ENCODE peak calls at places on chromosomes 13 and 19, in seven cellular contexts. One of them, this sample, is unnamed.

GRCh38 chr19:2551172-2551863 is 75.4 kb downstream of the GADD45B start:
- DNase-seq in AG04450: no peak
- DNase-seq in CD8-positive, alpha-beta memory T cell: no peak
- DNase-seq in IMR-90: no peak
- DNase-seq in ovary: no peak
- DNase-seq in uterus: no peak
- DNase-seq in dorsolateral prefrontal cortex: peak; percentile 16
- DNase-seq in this sample: no peak

GRCh38 chr13:41196620-41197019 is 2.3 kb upstream of the KBTBD7 start:
- DNase-seq in AG04450: no peak
- DNase-seq in CD8-positive, alpha-beta memory T cell: no peak
- DNase-seq in IMR-90: no peak
- DNase-seq in ovary: no peak
- DNase-seq in uterus: no peak
- DNase-seq in dorsolateral prefrontal cortex: no peak
- DNase-seq in this sample: no peak

GRCh38 chr13:51632643-51633357 is 48.5 kb downstream of the WDFY2 start:
- DNase-seq in AG04450: no peak
- DNase-seq in CD8-positive, alpha-beta memory T cell: no peak
- DNase-seq in IMR-90: no peak
- DNase-seq in ovary: no peak
- DNase-seq in uterus: no peak
- DNase-seq in dorsolateral prefrontal cortex: peak; percentile 85
- DNase-seq in this sample: peak; percentile 49

GRCh38 chr19:31448221-31448657 is 99.0 kb upstream of the TSHZ3 start:
- DNase-seq in AG04450: peak; percentile 89
- DNase-seq in CD8-positive, alpha-beta memory T cell: no peak
- DNase-seq in IMR-90: peak; percentile 89
- DNase-seq in ovary: peak; percentile 64
- DNase-seq in uterus: peak; percentile 63
- DNase-seq in dorsolateral prefrontal cortex: no peak
- DNase-seq in this sample: no peak

GRCh38 chr13:21663197-21663596 is 7.7 kb upstream of the FGF9 start:
- DNase-seq in AG04450: no peak
- DNase-seq in CD8-positive, alpha-beta memory T cell: no peak
- DNase-seq in IMR-90: no peak
- DNase-seq in ovary: no peak
- DNase-seq in uterus: no peak
- DNase-seq in dorsolateral prefrontal cortex: no peak
- DNase-seq in this sample: no peak

GRCh38 chr13:99226493-99226892 is 25.8 kb downstream of the UBAC2 start:
- DNase-seq in AG04450: no peak
- DNase-seq in CD8-positive, alpha-beta memory T cell: no peak
- DNase-seq in IMR-90: no peak
- DNase-seq in ovary: no peak
- DNase-seq in uterus: no peak
- DNase-seq in dorsolateral prefrontal cortex: no peak
- DNase-seq in this sample: no peak

GRCh38 chr13:51734786-51735185 is 69.2 kb downstream of the DHRS12 start:
- DNase-seq in AG04450: no peak
- DNase-seq in CD8-positive, alpha-beta memory T cell: no peak
- DNase-seq in IMR-90: peak; percentile 50
- DNase-seq in ovary: no peak
- DNase-seq in uterus: no peak
- DNase-seq in dorsolateral prefrontal cortex: no peak
- DNase-seq in this sample: no peak

GRCh38 chr19:19463348-19464117 is 51.8 kb downstream of the TSSK6 start:
- DNase-seq in AG04450: no peak
- DNase-seq in CD8-positive, alpha-beta memory T cell: no peak
- DNase-seq in IMR-90: peak; percentile 86
- DNase-seq in ovary: peak; percentile 53
- DNase-seq in uterus: peak; percentile 51
- DNase-seq in dorsolateral prefrontal cortex: no peak
- DNase-seq in this sample: no peak

GRCh38 chr19:56324425-56324824 is 9.8 kb upstream of the ZSCAN5A start:
- DNase-seq in AG04450: no peak
- DNase-seq in CD8-positive, alpha-beta memory T cell: no peak
- DNase-seq in IMR-90: no peak
- DNase-seq in ovary: no peak
- DNase-seq in uterus: no peak
- DNase-seq in dorsolateral prefrontal cortex: no peak
- DNase-seq in this sample: no peak

GRCh38 chr19:44759083-44759804 is 10.7 kb downstream of the BCL3 start:
- DNase-seq in AG04450: no peak
- DNase-seq in CD8-positive, alpha-beta memory T cell: no peak
- DNase-seq in IMR-90: no peak
- DNase-seq in ovary: no peak
- DNase-seq in uterus: no peak
- DNase-seq in dorsolateral prefrontal cortex: no peak
- DNase-seq in this sample: no peak
- H3K27ac ChIP-seq in AG04450: peak overlapping the region; percentile 31
- H3K27ac ChIP-seq in CD8-positive, alpha-beta memory T cell: no peak overlapping the region
- H3K27ac ChIP-seq in IMR-90: no peak overlapping the region
- H3K27ac ChIP-seq in ovary: no peak overlapping the region
- H3K27ac ChIP-seq in uterus: peak overlapping the region; percentile 33
- H3K27ac ChIP-seq in dorsolateral prefrontal cortex: no peak overlapping the region
- H3K27ac ChIP-seq in this sample: no peak overlapping the region

GRCh38 chr19:54186934-54187381 is 2.4 kb downstream of the MBOAT7 start:
- DNase-seq in AG04450: no peak
- DNase-seq in CD8-positive, alpha-beta memory T cell: no peak
- DNase-seq in IMR-90: no peak
- DNase-seq in ovary: no peak
- DNase-seq in uterus: no peak
- DNase-seq in dorsolateral prefrontal cortex: no peak
- DNase-seq in this sample: no peak
- H3K27ac ChIP-seq in AG04450: no peak overlapping the region
- H3K27ac ChIP-seq in CD8-positive, alpha-beta memory T cell: no peak overlapping the region
- H3K27ac ChIP-seq in IMR-90: no peak overlapping the region
- H3K27ac ChIP-seq in ovary: no peak overlapping the region
- H3K27ac ChIP-seq in uterus: no peak overlapping the region
- H3K27ac ChIP-seq in dorsolateral prefrontal cortex: no peak overlapping the region
- H3K27ac ChIP-seq in this sample: no peak overlapping the region

GRCh38 chr19:16115309-16116039 is 3.8 kb downstream of the RAB8A start:
- DNase-seq in AG04450: no peak
- DNase-seq in CD8-positive, alpha-beta memory T cell: no peak
- DNase-seq in IMR-90: no peak
- DNase-seq in ovary: no peak
- DNase-seq in uterus: no peak
- DNase-seq in dorsolateral prefrontal cortex: no peak
- DNase-seq in this sample: peak; percentile 46
- H3K27ac ChIP-seq in AG04450: no peak overlapping the region
- H3K27ac ChIP-seq in CD8-positive, alpha-beta memory T cell: no peak overlapping the region
- H3K27ac ChIP-seq in IMR-90: no peak overlapping the region
- H3K27ac ChIP-seq in ovary: no peak overlapping the region
- H3K27ac ChIP-seq in uterus: no peak overlapping the region
- H3K27ac ChIP-seq in dorsolateral prefrontal cortex: no peak overlapping the region
- H3K27ac ChIP-seq in this sample: peak overlapping the region; percentile 31

GRCh38 chr19:49148784-49149651 is 6.2 kb downstream of the HRC start:
- DNase-seq in AG04450: peak; percentile 76
- DNase-seq in CD8-positive, alpha-beta memory T cell: peak; percentile 68
- DNase-seq in IMR-90: peak; percentile 86
- DNase-seq in ovary: peak; percentile 97
- DNase-seq in uterus: peak; percentile 98
- DNase-seq in dorsolateral prefrontal cortex: peak; percentile 87
- DNase-seq in this sample: peak; percentile 93

GRCh38 chr19:49149652-49150105 is 5.5 kb downstream of the HRC start:
- DNase-seq in AG04450: peak; percentile 70
- DNase-seq in CD8-positive, alpha-beta memory T cell: no peak
- DNase-seq in IMR-90: peak; percentile 83
- DNase-seq in ovary: peak; percentile 62
- DNase-seq in uterus: peak; percentile 70
- DNase-seq in dorsolateral prefrontal cortex: peak; percentile 62
- DNase-seq in this sample: peak; percentile 62

GRCh38 chr19:49150106-49150943 is 4.9 kb downstream of the HRC start:
- DNase-seq in AG04450: no peak
- DNase-seq in CD8-positive, alpha-beta memory T cell: no peak
- DNase-seq in IMR-90: peak; percentile 65
- DNase-seq in ovary: peak; percentile 75
- DNase-seq in uterus: peak; percentile 75
- DNase-seq in dorsolateral prefrontal cortex: peak; percentile 76
- DNase-seq in this sample: peak; percentile 78

GRCh38 chr19:49145485-49146407 is 9.4 kb downstream of the HRC start:
- DNase-seq in AG04450: no peak
- DNase-seq in CD8-positive, alpha-beta memory T cell: peak; percentile 71
- DNase-seq in IMR-90: peak; percentile 71
- DNase-seq in ovary: peak; percentile 46
- DNase-seq in uterus: peak; percentile 67
- DNase-seq in dorsolateral prefrontal cortex: peak; percentile 69
- DNase-seq in this sample: peak; percentile 78

GRCh38 chr19:49147923-49148682 is 7.1 kb downstream of the HRC start:
- DNase-seq in AG04450: no peak
- DNase-seq in CD8-positive, alpha-beta memory T cell: no peak
- DNase-seq in IMR-90: no peak
- DNase-seq in ovary: no peak
- DNase-seq in uterus: peak; percentile 47
- DNase-seq in dorsolateral prefrontal cortex: no peak
- DNase-seq in this sample: no peak
- H3K27ac ChIP-seq in AG04450: no peak overlapping the region
- H3K27ac ChIP-seq in CD8-positive, alpha-beta memory T cell: peak overlapping the region; percentile 31
- H3K27ac ChIP-seq in IMR-90: no peak overlapping the region
- H3K27ac ChIP-seq in ovary: no peak overlapping the region
- H3K27ac ChIP-seq in uterus: peak overlapping the region; percentile 86
- H3K27ac ChIP-seq in dorsolateral prefrontal cortex: no peak overlapping the region
- H3K27ac ChIP-seq in this sample: no peak overlapping the region

GRCh38 chr19:49643466-49643865 is 1.5 kb downstream of the SCAF1 start:
- DNase-seq in AG04450: no peak
- DNase-seq in CD8-positive, alpha-beta memory T cell: no peak
- DNase-seq in IMR-90: no peak
- DNase-seq in ovary: no peak
- DNase-seq in uterus: no peak
- DNase-seq in dorsolateral prefrontal cortex: no peak
- DNase-seq in this sample: no peak
- H3K27ac ChIP-seq in AG04450: no peak overlapping the region
- H3K27ac ChIP-seq in CD8-positive, alpha-beta memory T cell: no peak overlapping the region
- H3K27ac ChIP-seq in IMR-90: no peak overlapping the region
- H3K27ac ChIP-seq in ovary: no peak overlapping the region
- H3K27ac ChIP-seq in uterus: peak overlapping the region; percentile 83
- H3K27ac ChIP-seq in dorsolateral prefrontal cortex: no peak overlapping the region
- H3K27ac ChIP-seq in this sample: no peak overlapping the region

DNA sequence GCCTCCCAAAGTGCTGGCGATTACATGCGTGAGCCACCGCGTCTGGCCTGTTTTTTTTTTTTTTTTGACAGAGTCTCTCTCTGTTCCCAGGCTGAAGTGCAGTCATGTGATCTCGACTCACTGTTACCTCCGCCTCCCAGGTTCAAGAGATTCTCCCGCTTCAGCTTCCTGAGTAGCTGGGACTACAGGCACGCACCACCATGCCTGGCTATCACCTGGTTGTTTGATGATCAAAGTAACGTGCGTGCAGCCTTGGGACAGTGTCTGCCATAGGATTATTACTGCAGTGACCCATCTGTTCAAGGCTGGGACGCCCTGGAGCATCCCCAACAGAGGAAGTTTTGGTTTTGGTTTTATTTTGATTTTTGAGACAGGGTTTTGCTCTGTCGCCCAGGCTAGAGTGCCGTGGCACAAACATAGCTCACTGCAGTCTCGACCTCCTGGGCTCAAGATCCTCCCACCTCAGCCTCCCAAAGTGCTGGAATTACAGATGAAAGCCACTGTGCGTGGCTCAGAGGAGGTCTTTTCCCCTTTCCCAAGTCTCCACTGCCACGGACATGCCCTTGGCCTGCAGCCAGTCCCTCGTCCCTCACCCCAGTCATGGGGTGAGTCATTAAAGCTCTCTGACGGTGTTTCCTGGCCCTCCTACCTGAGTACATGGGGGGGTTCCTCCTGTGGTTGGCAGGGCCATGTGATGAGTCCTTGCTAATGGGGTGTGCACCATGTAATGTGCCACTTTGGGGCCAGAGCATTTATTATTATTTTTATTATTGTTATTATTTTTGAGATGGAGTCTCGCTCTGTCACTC is 65.6 kb downstream of the IER2 start:
- DNase-seq in AG04450: no peak
- DNase-seq in CD8-positive, alpha-beta memory T cell: no peak
- DNase-seq in IMR-90: no peak
- DNase-seq in ovary: no peak
- DNase-seq in uterus: no peak
- DNase-seq in dorsolateral prefrontal cortex: no peak
- DNase-seq in this sample: no peak
- H3K27ac ChIP-seq in AG04450: peak overlapping the region; percentile 11
- H3K27ac ChIP-seq in CD8-positive, alpha-beta memory T cell: peak overlapping the region; percentile 61
- H3K27ac ChIP-seq in IMR-90: no peak overlapping the region
- H3K27ac ChIP-seq in ovary: no peak overlapping the region
- H3K27ac ChIP-seq in uterus: no peak overlapping the region
- H3K27ac ChIP-seq in dorsolateral prefrontal cortex: no peak overlapping the region
- H3K27ac ChIP-seq in this sample: no peak overlapping the region